ENCODE peak calls at places on chromosomes 1 and 21, in four cellular contexts. L is fibroblast of lung, T is H1, M is A673. S is an unnamed sample.

GRCh38 chr1:78095618-78096416 is 50.1 kb downstream of the GIPC2 start:
- DNase-seq in L (peak; percentile 87), T (no peak), M (no peak), S (no peak)

GRCh38 chr21:41767606-41768370 is 936 bp upstream of the RIPK4 start:
- DNase-seq in L (peak; percentile 32), T (no peak), M (peak; percentile 81), S (no peak)

GRCh38 chr1:228500901-228501871 is 14.0 kb downstream of the RNF187 start:
- DNase-seq in L (peak; percentile 74), T (peak; percentile 92), M (peak; percentile 89), S (peak; percentile 85)

GRCh38 chr1:176032040-176032645 is 174.9 kb downstream of the COP1 start:
- DNase-seq in L (no peak), T (no peak), M (no peak), S (no peak)

GRCh38 chr1:14968251-14968812 is 185.2 kb upstream of the TMEM51 start:
- DNase-seq in L (peak; percentile 91), T (no peak), M (no peak), S (no peak)

GRCh38 chr1:240441684-240442083 is 170.3 kb downstream of the GREM2 start:
- DNase-seq in L (no peak), T (no peak), M (no peak), S (no peak)

GRCh38 chr1:3468236-3469103 is 14.0 kb downstream of the ARHGEF16 start:
- DNase-seq in L (peak; percentile 20), T (no peak), M (no peak), S (no peak)

GRCh38 chr1:207828485-207829158 is 76.8 kb downstream of the CD46 start:
- DNase-seq in L (peak; percentile 66), T (peak; percentile 66), M (peak; percentile 78), S (peak; percentile 87)

GRCh38 chr1:108200627-108201106 is 524 bp upstream of the SLC25A24 start:
- DNase-seq in L (peak; percentile 88), T (no peak), M (peak; percentile 87), S (peak; percentile 45)

GRCh38 chr21:40658237-40658636 is 188.7 kb downstream of the DSCAM start:
- DNase-seq in L (no peak), T (no peak), M (peak; percentile 2), S (no peak)

GRCh38 chr1:237416924-237417655 is 375.1 kb downstream of the RYR2 start:
- DNase-seq in L (no peak), T (no peak), M (no peak), S (no peak)

GRCh38 chr1:162035241-162035640 is 11.6 kb upstream of the OLFML2B start:
- DNase-seq in L (peak; percentile 60), T (no peak), M (no peak), S (peak; percentile 32)

GRCh38 chr1:229844675-229845074 is 218.6 kb downstream of the URB2 start:
- DNase-seq in L (no peak), T (no peak), M (no peak), S (no peak)

GRCh38 chr1:203631946-203632345 is 5.3 kb downstream of the ATP2B4 start:
- DNase-seq in L (no peak), T (no peak), M (no peak), S (no peak)

GRCh38 chr1:117572546-117572945 is 33.3 kb upstream of the TENT5C start:
- DNase-seq in L (no peak), T (no peak), M (no peak), S (no peak)

GRCh38 chr1:40785446-40785845 is 1.9 kb downstream of the KCNQ4 start:
- DNase-seq in L (no peak), T (no peak), M (no peak), S (no peak)

GRCh38 chr1:150152772-150153461 is 3.2 kb downstream of the PLEKHO1 start:
- DNase-seq in L (peak; percentile 77), T (no peak), M (no peak), S (no peak)

GRCh38 chr1:15334995-15335394 is 74.7 kb upstream of the EFHD2 start:
- DNase-seq in L (no peak), T (no peak), M (no peak), S (no peak)

GRCh38 chr1:91736999-91737615 is 148.8 kb downstream of the TGFBR3 start:
- DNase-seq in L (peak; percentile 92), T (no peak), M (no peak), S (no peak)

GRCh38 chr1:58305622-58306021 is 240.9 kb downstream of the OMA1 start:
- DNase-seq in L (no peak), T (no peak), M (no peak), S (no peak)

GRCh38 chr1:218344814-218345672 is at the start of gene TGFB2:
- DNase-seq in L (peak; percentile 94), T (no peak), M (peak; percentile 56), S (peak; percentile 53)

GRCh38 chr1:211928993-211929637 is 98.6 kb upstream of the LPGAT1 start:
- DNase-seq in L (no peak), T (no peak), M (peak; percentile 83), S (no peak)

GRCh38 chr1:23810818-23811420 is 10.4 kb upstream of the GALE start:
- DNase-seq in L (no peak), T (peak; percentile 88), M (peak; percentile 70), S (peak; percentile 70)

DNA sequence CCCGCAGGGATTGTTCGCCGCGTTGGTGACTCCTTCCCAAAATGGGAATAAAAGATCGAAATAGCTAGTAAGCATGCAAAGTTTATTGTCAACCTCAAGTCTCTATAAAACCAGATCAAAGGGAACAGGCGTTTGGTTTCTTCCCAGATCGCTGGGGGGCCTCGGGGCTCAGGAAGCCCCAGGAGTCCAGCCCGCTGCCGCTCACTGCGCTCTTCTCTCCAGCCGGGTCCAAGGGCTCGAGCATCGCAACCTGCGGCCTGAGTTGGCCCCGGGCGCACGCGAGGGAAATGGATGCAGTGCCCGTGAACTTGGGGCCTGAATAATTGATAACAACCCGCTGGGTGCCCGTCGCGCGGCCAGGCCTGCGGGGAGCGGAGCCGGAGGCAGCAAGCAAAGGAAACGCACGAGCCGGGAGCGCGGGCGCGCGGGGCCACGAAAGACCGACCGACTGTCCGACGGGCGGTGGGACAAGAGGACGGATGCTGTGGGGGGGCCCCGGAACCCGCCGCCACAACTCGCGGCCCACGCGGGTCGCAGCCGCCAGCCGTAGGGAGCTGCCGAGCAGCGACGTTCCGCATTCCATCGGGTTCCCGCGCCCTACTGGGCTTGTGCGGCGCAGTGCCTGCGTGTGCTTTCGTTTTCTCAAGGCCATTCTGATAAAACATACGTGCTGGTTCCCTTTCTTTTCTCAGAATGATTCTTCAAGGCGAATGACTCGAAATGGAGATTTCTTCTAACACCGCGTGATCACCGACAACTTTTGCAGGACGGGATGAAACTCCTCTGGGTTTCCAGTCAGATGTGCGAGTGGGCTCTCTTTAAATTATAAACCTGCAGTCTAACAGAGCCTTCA is 14.0 kb upstream of the ALX3 start:
- DNase-seq in L (peak; percentile 50), T (peak; percentile 64), M (peak; percentile 47), S (peak; percentile 28)
- TF ChIP-seq EZH2 in L (peak; percentile 69), T (peak; percentile 97), M (peak; percentile 93), S (no peak)

GRCh38 chr1:96521994-96522760 is 199.4 kb upstream of the PTBP2 start:
- DNase-seq in L (peak; percentile 67), T (no peak), M (no peak), S (no peak)
- H3K4me1 ChIP-seq in L (peaks cover 3% of the 10 kb centered on the region), T (peaks cover 33% of the 10 kb centered on the region), M (peaks cover 13% of the 10 kb centered on the region), S (no peaks in the 10 kb centered on the region)

DNA sequence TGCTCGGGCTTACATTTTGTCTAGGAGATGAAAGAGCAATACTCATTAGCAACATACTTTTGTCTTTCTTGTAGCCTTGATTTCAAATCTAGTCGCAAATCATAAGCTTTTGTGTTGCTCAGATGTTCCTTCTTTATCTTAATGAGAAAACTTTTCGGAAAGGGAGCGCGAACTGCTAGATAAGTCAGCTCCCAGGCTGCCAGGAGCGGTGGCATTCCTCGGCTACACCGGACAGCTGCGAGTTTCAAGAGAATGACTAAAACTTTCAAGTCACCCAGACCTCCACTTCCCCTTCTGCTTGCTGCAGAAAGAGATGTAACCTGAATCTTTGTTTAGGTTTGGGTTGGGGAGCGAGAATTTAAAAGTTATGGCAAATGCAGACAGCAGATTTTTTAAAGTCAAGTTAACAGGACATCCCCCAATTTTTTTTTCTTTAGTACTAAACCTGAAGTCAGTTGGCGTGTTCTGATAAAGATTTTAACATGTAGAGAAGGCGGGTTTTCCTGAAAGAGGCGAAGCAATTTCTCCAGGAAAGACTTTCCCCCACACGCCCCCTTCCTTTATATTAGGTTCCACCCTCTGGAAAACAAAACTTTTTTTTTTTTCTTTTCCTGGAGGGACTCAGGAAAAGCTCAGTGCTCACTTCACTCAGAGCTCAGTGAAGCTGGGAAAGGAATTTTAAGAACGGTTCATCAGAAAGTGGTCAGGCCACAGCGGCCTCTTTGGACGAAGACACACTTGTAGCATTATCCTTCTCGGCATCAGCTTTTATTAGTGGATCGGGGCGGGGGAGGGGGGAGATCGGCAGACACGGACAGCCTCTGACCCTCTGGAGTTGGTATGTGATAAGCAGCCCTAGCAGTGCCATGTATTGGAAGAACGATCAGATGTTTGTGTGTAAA is at the start of gene LHX8:
- DNase-seq in L (peak; percentile 9), T (peak; percentile 59), M (no peak), S (peak; percentile 71)
- TF ChIP-seq EZH2 in L (peak; percentile 52), T (peak; percentile 86), M (peak; percentile 75), S (no peak)

GRCh38 chr1:147539122-147539575 is 2.2 kb upstream of the BCL9 start:
- DNase-seq in L (peak; percentile 98), T (no peak), M (no peak), S (no peak)
- H3K4me1 ChIP-seq in L (peaks cover 12% of the 10 kb centered on the region), T (peaks cover 8% of the 10 kb centered on the region), M (peaks cover 14% of the 10 kb centered on the region), S (peaks cover 17% of the 10 kb centered on the region)

GRCh38 chr1:21669033-21669286 is 197 bp downstream of the RAP1GAP start:
- DNase-seq in L (no peak), T (no peak), M (no peak), S (no peak)
- TF ChIP-seq EZH2 in L (no peak), T (peak; percentile 0), M (no peak), S (no peak)

GRCh38 chr1:72366473-72366872 is 84.1 kb upstream of the NEGR1 start:
- DNase-seq in L (peak; percentile 64), T (no peak), M (peak; percentile 77), S (peak; percentile 68)

GRCh38 chr1:72365693-72366092 is 83.4 kb upstream of the NEGR1 start:
- DNase-seq in L (no peak), T (no peak), M (no peak), S (no peak)

GRCh38 chr1:72369358-72369757 is 87.0 kb upstream of the NEGR1 start:
- DNase-seq in L (no peak), T (no peak), M (no peak), S (peak; percentile 36)

DNA sequence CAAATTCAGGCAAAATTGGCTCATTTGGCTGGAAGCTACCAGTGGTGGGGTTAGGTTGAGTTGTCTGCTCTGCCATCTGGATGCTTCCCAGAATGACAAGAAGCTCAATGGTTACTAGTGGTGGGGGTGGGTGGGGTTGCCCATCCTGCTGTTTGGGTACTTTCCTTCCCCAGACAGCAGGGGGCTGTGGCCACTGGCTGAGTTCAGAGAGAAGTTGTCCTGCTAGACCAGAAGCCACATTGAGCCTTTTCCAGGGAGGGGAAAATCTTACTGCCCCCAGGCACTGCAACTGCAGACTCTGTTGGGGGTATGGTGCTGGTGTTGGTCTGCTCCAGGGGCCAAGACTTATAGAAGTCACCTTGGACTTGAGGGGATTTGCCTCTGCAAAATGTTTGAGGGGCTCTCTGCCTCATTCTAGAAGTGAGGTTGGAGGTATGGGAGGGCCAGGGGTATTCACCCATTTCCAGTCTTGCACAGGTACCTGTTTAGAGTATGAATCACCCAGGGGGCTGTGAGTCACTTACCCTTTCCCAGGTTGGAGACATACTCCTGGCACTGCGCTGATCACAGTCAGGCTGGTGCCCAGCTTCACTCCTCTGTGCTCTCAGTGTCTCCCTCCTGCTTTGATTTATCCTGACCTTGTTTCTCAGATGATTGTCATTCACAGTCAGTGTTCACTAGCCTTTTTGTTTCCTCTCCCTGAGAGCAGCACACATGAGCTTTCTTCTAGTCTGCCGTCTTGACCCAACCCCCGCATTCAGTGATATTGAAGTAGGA is 89.1 kb upstream of the NEGR1 start:
- DNase-seq in L (peak; percentile 5), T (no peak), M (no peak), S (no peak)
- H3K4me1 ChIP-seq in L (no peaks in the 10 kb centered on the region), T (peaks cover 2% of the 10 kb centered on the region), M (peaks cover 4% of the 10 kb centered on the region), S (peaks cover 3% of the 10 kb centered on the region)

GRCh38 chr1:180533571-180533987 is 25.2 kb upstream of the OVAAL start:
- DNase-seq in L (peak; percentile 45), T (peak; percentile 84), M (peak; percentile 71), S (peak; percentile 75)
- TF ChIP-seq EZH2 in L (no peak), T (no peak), M (no peak), S (no peak)

S was measured in MM.1S.